ENCODE peak calls at places on chromosomes 13 and 19, in six cellular contexts. D, G, W, I, E and R are unnamed samples.

GRCh38 chr19:52094526-52094925 is 1.0 kb downstream of the ZNF841 start:
- DNase-seq in E (no peak), G (no peak), I (no peak), D (no peak), W (peak), R (no peak)

GRCh38 chr13:40503966-40504591 is 162.4 kb downstream of the FOXO1 start:
- DNase-seq in G (no peak), D (no peak), I (peak), E (no peak), W (no peak), R (peak)

GRCh38 chr13:31009166-31009565 is 76.7 kb downstream of the TEX26 start:
- DNase-seq in D (no peak), I (no peak), W (peak), G (no peak), E (no peak), R (peak)

GRCh38 chr13:73158851-73159250 is 100.0 kb downstream of the KLF5 start:
- DNase-seq in E (peak), D (no peak), I (peak), W (no peak), G (no peak), R (peak)

GRCh38 chr13:23673867-23674605 is 103.8 kb downstream of the TNFRSF19 start:
- DNase-seq in G (no peak), W (no peak), I (peak), D (no peak), E (no peak), R (peak)

GRCh38 chr19:2223959-2224358 is 12.2 kb downstream of the PLEKHJ1 start:
- DNase-seq in D (no peak), E (no peak), G (no peak), W (no peak), I (no peak), R (no peak)

GRCh38 chr13:33846306-33847062 is 28.5 kb downstream of the RFC3 start:
- DNase-seq in I (no peak), E (no peak), W (no peak), D (no peak), G (no peak), R (no peak)

GRCh38 chr13:106350208-106350607 is 185.3 kb downstream of the EFNB2 start:
- DNase-seq in I (no peak), G (no peak), E (no peak), D (no peak), W (peak), R (no peak)

GRCh38 chr19:46660601-46661019 is 372 bp downstream of the DACT3 start:
- DNase-seq in G (peak), E (no peak), D (peak), W (no peak), I (no peak), R (no peak)

GRCh38 chr13:100305398-100305797 is 216.5 kb downstream of the PCCA start:
- DNase-seq in W (no peak), G (no peak), E (no peak), D (no peak), I (no peak), R (no peak)

GRCh38 chr19:47093841-47094240 is 19.7 kb downstream of the ZC3H4 start:
- DNase-seq in E (no peak), G (no peak), W (no peak), D (no peak), I (no peak), R (no peak)

GRCh38 chr13:51066091-51066831 is 44.8 kb downstream of the C13orf42 start:
- DNase-seq in G (no peak), E (no peak), D (no peak), I (no peak), W (peak), R (peak)

GRCh38 chr13:78239681-78240080 is 321.1 kb upstream of the EDNRB start:
- DNase-seq in W (peak), G (no peak), E (peak), D (no peak), I (no peak), R (no peak)

GRCh38 chr13:92842145-92842544 is 384.5 kb upstream of the GPC6 start:
- DNase-seq in E (no peak), W (no peak), G (no peak), I (peak), D (no peak), R (peak)

GRCh38 chr19:1933245-1933644 is 7.7 kb upstream of the CSNK1G2 start:
- DNase-seq in W (no peak), G (no peak), D (no peak), I (no peak), E (no peak), R (no peak)

GRCh38 chr13:24709186-24709913 is 29.1 kb downstream of the ATP12A start:
- DNase-seq in E (no peak), I (no peak), G (no peak), W (no peak), D (no peak), R (no peak)

GRCh38 chr19:54338521-54338920 is 441 bp downstream of the LILRA4 start:
- DNase-seq in G (no peak), E (no peak), W (no peak), D (no peak), I (no peak), R (no peak)

GRCh38 chr13:95660981-95661581 is 15.9 kb upstream of the DNAJC3 start:
- DNase-seq in E (peak), G (peak), D (peak), I (peak), W (no peak), R (peak)

GRCh38 chr13:112897956-112898785 is 70.8 kb upstream of the MCF2L start:
- DNase-seq in I (no peak), E (no peak), W (peak), D (no peak), G (peak), R (no peak)

GRCh38 chr13:29446016-29446415 is 149.5 kb downstream of the SLC7A1 start:
- DNase-seq in I (no peak), G (no peak), W (no peak), E (no peak), D (no peak), R (no peak)

GRCh38 chr13:32428581-32429072 is 697 bp upstream of the N4BP2L1 start:
- DNase-seq in W (no peak), G (no peak), E (no peak), D (no peak), I (no peak), R (no peak)
- TF ChIP-seq CTCF in W (no peak), G (no peak), E (no peak), D (no peak), I (no peak), R (no peak)

DNA sequence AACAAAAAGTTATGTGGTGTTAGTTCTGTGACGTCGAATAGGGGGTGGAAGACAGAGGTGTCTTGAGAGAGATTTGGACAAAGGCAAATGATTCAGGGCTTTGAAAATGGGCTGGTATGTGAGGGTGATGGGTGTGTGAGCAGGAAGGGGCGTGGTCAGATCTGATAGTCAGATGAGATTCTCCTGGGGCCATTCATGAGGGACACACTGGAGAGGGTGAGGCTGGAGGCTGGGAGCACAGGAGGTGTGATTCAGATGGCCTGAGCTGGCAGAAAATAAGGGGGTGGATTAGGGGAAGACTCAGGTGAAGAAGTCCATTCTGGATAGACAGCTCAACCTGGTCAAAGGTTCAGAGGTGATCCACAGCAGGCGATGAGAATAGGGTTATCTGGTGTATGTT is 28.0 kb downstream of the CYP4F22 start:
- DNase-seq in G (no peak), E (no peak), W (no peak), D (no peak), I (no peak), R (no peak)
- H3K4me3 ChIP-seq in G (no peak), E (no peak), W (no peak), D (no peak), I (no peak), R (no peak)

DNA sequence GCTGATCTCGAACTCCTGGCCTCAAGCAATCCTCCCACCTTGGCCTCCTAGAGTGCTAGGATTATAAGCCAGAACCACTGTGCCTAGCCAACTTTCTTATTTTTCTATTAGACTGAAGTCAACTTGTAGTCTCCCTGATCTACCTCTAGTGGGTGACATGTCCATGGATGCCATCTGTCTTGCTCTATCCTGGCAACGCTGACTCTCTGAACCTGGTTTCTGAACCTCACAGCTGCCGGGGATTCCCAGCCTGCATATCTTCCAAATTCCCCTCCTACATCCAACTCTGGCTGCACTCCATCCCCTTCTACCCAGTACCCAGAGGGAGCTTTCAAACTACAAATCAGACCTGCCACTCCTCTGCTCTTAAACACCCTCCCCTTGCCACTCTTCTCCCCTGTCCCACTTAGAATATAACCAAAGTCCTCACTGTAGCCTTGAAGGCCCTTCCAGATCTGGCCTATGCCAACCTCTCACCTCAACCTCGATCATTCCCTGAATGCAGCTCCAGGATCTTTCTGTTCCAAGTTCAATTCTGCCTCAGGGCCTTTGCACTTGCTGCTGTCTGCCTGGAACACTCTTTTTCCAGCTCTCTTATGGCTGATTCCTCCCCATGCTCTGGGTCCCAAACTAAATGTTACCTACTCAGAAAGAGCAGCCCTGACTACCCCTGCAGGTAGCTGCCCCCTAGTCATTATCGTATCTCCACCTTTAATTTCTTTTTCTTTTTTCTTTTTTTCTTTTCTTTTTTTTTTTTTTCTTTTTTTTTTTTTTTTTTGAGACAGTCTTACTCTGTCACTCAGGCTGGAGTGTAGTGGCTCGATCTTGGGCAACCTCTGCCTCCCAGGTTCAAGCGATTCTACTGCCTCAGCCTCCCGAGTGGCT is 2.2 kb downstream of the CLIP3 start:
- DNase-seq in G (no peak), D (peak), W (no peak), I (peak), E (no peak), R (no peak)
- TF ChIP-seq CTCF in G (no peak), D (peak), W (no peak), I (peak), E (peak), R (peak)

GRCh38 chr19:49869009-49869483 is 1.7 kb upstream of the PNKP start:
- DNase-seq in E (no peak), W (no peak), D (peak), G (peak), I (no peak), R (no peak)
- H3K4me3 ChIP-seq in E (peak), W (peak), D (peak), G (peak), I (peak), R (peak)

GRCh38 chr19:44532819-44533218 is 3.3 kb upstream of the CEACAM20 start:
- DNase-seq in I (no peak), E (no peak), D (no peak), W (no peak), G (no peak), R (no peak)
- TF ChIP-seq CTCF in I (no peak), E (no peak), D (no peak), W (no peak), G (no peak), R (no peak)

GRCh38 chr19:40147693-40148347 is 43.4 kb upstream of the MAP3K10 start:
- DNase-seq in E (peak), W (no peak), I (peak), D (no peak), G (no peak), R (peak)
- H3K4me3 ChIP-seq in E (peak), W (no peak), I (peak), D (no peak), G (no peak), R (no peak)

GRCh38 chr13:27770809-27771208 is 21.5 kb upstream of the GSX1 start:
- DNase-seq in I (peak), E (peak), G (peak), D (peak), W (peak), R (no peak)
- TF ChIP-seq CTCF in I (peak), E (peak), G (peak), D (peak), W (peak), R (peak)

DNA sequence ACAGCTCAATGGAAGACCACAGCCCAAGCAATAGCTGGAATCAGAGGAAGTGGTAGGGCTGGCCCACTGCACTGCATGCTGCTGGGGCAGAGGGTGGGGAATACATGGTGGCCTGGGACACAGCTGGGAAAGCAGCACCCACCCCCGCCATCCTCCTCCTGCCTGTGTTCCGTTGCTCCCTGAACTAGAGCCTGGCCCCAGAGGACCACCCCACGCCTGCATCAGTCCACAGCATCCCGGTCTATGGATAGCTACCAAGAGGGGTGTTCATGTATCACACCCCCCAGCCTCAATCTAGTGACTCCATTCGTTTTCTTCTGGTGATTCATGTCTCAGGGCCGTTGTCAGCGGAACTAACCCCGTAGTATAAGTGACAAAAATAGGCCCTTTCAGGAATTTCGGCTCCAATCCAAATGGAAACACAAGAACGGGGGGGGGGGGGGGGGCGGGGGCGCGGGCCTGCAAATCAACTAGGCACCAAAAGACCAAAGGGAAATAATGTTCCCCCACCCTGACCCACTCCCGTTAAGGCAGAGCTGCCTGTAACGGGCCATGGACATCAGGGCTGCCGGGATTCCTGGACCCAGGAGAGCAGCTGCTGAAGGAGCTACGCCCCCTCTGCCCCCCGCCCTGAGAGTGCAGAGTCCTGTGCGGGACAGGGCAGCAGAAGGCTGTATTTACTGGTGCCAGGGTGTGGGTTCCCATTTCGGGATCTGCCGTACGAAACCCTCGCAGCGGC is 18.9 kb upstream of the EPHX3 start:
- DNase-seq in D (no peak), W (no peak), I (peak), E (no peak), G (no peak), R (peak)
- H3K4me3 ChIP-seq in D (no peak), W (no peak), I (peak), E (no peak), G (no peak), R (no peak)

DNA sequence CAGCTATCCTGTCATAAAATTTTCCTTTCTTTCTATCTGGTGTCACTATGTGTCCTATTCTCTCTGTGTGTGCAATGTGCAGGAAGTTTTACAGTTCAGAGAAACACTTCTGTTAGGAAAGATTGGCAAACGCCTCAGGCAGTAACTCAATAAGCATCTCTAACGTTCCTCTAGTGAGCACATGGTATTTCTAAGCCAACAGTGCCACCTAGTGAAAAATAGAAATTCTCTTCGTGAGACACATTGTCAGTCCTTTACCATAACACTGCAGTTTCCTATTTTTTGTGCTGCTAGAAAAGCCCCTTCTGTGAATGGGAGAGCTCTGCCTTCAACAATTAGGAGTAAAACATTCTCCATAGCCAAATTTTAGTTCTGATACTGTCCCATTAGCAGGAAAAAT is 50.7 kb downstream of the ZNF723 start:
- DNase-seq in W (no peak), I (peak), D (peak), G (no peak), E (peak), R (peak)
- TF ChIP-seq CTCF in W (peak), I (peak), D (peak), G (peak), E (peak), R (no peak)